ENCODE peak calls at places on chromosomes 6 and 20, in five cellular contexts. D is HepG2, N is neural progenitor cell, A is lung, V is PC-3. J is an unnamed sample.

GRCh38 chr6:155340464-155341129 is 26.3 kb upstream of the TFB1M start:
- DNase-seq in A (no peak), N (peak; percentile 61), V (peak; percentile 54), D (peak; percentile 76), J (no peak)

GRCh38 chr6:112144145-112144926 is 56.9 kb downstream of the FAM229B start:
- DNase-seq in D (peak; percentile 30), V (no peak), A (no peak), N (no peak), J (no peak)

GRCh38 chr6:124719951-124720350 is 242.3 kb upstream of the RNF217 start:
- DNase-seq in D (no peak), A (no peak), V (no peak), N (no peak), J (no peak)

GRCh38 chr20:51529758-51530157 is 12.8 kb downstream of the NFATC2 start:
- DNase-seq in D (no peak), N (no peak), A (no peak), V (no peak), J (no peak)

GRCh38 chr6:149965191-149966020 is 1.7 kb downstream of the ULBP1 start:
- DNase-seq in N (peak; percentile 69), V (no peak), A (no peak), D (no peak), J (peak; percentile 72)

GRCh38 chr6:43141644-43142043 is 29.4 kb upstream of the SRF start:
- DNase-seq in D (no peak), V (no peak), A (no peak), N (no peak), J (no peak)

GRCh38 chr6:123529058-123529457 is 107.7 kb downstream of the TRDN start:
- DNase-seq in V (no peak), D (no peak), N (no peak), A (no peak), J (no peak)

GRCh38 chr6:168130168-168130651 is 51.2 kb upstream of the FRMD1 start:
- DNase-seq in V (no peak), D (no peak), N (no peak), A (no peak), J (no peak)

GRCh38 chr20:655730-656624 is 3.0 kb upstream of the SRXN1 start:
- DNase-seq in D (no peak), V (no peak), N (no peak), A (no peak), J (no peak)

GRCh38 chr6:133553652-133554051 is 312.5 kb downstream of the EYA4 start:
- DNase-seq in A (no peak), D (peak; percentile 46), V (peak; percentile 66), N (peak; percentile 81), J (no peak)

GRCh38 chr20:50379049-50379990 is 130.9 kb upstream of the PTPN1 start:
- DNase-seq in D (no peak), A (peak; percentile 92), V (no peak), N (no peak), J (peak; percentile 97)

GRCh38 chr6:156662025-156662445 is 115.1 kb upstream of the ARID1B start:
- DNase-seq in N (peak; percentile 82), D (peak; percentile 50), V (peak; percentile 84), A (no peak), J (no peak)

GRCh38 chr6:121627761-121628160 is 192.3 kb downstream of the GJA1 start:
- DNase-seq in V (no peak), D (no peak), A (no peak), N (peak; percentile 1), J (no peak)

GRCh38 chr6:105675715-105676397 is 273.0 kb upstream of the PREP start:
- DNase-seq in V (peak; percentile 89), A (no peak), N (peak; percentile 8), D (no peak), J (no peak)

GRCh38 chr6:170276369-170277057 is 14.4 kb downstream of the DLL1 start:
- DNase-seq in N (no peak), V (no peak), D (no peak), A (no peak), J (no peak)
- H3K27ac ChIP-seq in N (no peak overlapping the region), V (no peak overlapping the region), D (no peak overlapping the region), A (peak overlapping the region; percentile 69), J (peak overlapping the region; percentile 77)

GRCh38 chr6:8063762-8064637 is at the start of gene BLOC1S5:
- DNase-seq in N (peak; percentile 97), V (peak; percentile 96), D (peak; percentile 99), A (peak; percentile 96), J (peak; percentile 97)
- TF ChIP-seq CTCF in N (no peak), V (no peak), D (peak; percentile 60), A (no peak), J (no peak)

GRCh38 chr6:35441205-35441604 is 10.9 kb upstream of the FANCE start:
- DNase-seq in D (no peak), A (no peak), V (no peak), N (no peak), J (no peak)
- H3K4me3 ChIP-seq in D (no peak overlapping the region), A (no peak overlapping the region), V (no peak overlapping the region), N (no peak overlapping the region), J (no peak overlapping the region)

DNA sequence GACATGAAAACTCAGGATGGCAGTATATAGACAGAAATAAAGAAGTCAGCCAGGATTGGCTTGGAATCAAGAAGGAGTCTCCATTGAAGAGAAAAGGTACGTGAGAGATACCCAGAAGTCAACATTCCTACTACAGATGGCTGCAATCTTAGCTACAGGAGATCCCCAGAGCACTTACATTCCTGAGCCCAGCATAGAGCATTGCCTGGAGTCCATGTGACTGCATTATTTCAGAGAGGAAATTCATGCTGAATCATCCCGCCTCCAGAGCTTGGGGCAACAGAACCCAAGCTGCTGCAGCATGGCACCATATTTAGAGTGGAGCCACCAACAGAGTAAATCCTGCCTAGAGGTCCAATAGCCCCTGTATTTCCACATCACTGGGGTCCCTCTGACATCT is 125.0 kb upstream of the GRIK2 start:
- DNase-seq in D (no peak), A (no peak), N (no peak), V (no peak), J (no peak)
- H3K27ac ChIP-seq in D (no peak overlapping the region), A (no peak overlapping the region), N (no peak overlapping the region), V (no peak overlapping the region), J (no peak overlapping the region)

DNA sequence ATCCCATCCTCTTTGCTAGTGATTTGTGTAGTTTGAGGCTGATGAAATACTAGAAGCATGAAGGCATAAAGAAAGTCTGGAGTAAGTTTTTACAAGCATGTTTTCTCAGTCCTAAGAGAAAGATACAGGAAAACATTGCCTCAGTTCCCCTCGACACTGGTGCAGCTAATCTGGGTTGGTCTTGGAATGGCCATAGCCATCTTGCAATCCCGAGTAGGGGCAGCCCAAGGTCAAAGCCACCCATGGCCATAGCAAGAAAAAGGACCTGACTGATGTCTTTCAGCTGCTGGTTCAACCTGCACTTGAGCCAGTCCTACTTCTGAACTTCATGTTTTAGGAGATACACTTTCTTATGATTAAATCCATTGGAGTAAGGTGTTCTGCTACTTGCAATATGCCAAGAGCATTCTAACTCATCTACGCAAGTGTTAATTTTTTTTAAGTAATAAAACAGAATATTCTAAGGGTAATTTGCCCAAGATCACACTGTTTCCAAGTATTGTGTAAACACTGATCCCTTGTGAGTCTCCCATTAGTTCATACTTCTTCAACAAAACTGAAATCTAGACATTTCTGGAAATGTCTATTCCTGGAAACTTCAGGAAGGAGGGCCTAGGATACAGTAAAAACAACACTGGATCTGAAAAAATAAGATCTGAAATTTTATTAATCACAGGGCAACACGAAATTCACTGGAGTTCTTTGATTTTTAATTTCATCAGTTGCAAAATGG is 108.9 kb downstream of the MAP3K5 start:
- DNase-seq in A (no peak), D (no peak), V (no peak), N (no peak), J (no peak)
- TF ChIP-seq CTCF in A (no peak), D (no peak), V (no peak), N (no peak), J (no peak)

J was measured in coronary artery.